ENCODE peak calls at places on chromosomes 7 and 10, in ten cellular contexts. M, E, C, O, G, R, S, J, W and X are unnamed samples.

GRCh38 chr10:92811986-92812385 is 36.3 kb upstream of the EXOC6 start:
- DNase-seq in M (no peak), E (no peak), C (no peak), O (no peak), G (no peak), R (no peak), S (no peak), J (no peak), W (no peak), X (no peak)

GRCh38 chr7:128076831-128077271 is 45.6 kb upstream of the LRRC4 start:
- DNase-seq in M (peak), E (no peak), C (no peak), O (no peak), G (no peak), R (peak), S (peak), J (no peak), W (no peak), X (no peak)

GRCh38 chr10:29150010-29150409 is 138.9 kb upstream of the LYZL1 start:
- DNase-seq in M (peak), E (peak), C (no peak), O (no peak), G (no peak), R (peak), S (peak), J (no peak), W (no peak), X (no peak)

GRCh38 chr7:64997927-64998391 is 7.1 kb upstream of the ZNF117 start:
- DNase-seq in M (peak), E (peak), C (peak), O (no peak), G (no peak), R (peak), S (peak), J (no peak), W (no peak), X (no peak)

GRCh38 chr10:85430991-85431390 is 935.6 kb downstream of the GRID1 start:
- DNase-seq in M (no peak), E (no peak), C (no peak), O (no peak), G (no peak), R (no peak), S (no peak), J (peak), W (no peak), X (no peak)

GRCh38 chr7:35036361-35037171 is 719 bp downstream of the DPY19L1 start:
- DNase-seq in M (peak), E (peak), C (peak), O (peak), G (peak), R (peak), S (peak), J (peak), W (peak), X (peak)

GRCh38 chr7:88522771-88523316 is 216.2 kb upstream of the STEAP4 start:
- DNase-seq in M (no peak), E (no peak), C (no peak), O (no peak), G (no peak), R (no peak), S (no peak), J (no peak), W (no peak), X (no peak)

GRCh38 chr10:8088504-8088903 is 34.0 kb downstream of the GATA3 start:
- DNase-seq in M (no peak), E (no peak), C (no peak), O (no peak), G (no peak), R (no peak), S (no peak), J (no peak), W (no peak), X (no peak)

GRCh38 chr7:18202315-18203045 is 174.8 kb upstream of the PRPS1L1 start:
- DNase-seq in M (no peak), E (no peak), C (no peak), O (no peak), G (no peak), R (no peak), S (no peak), J (no peak), W (no peak), X (no peak)

GRCh38 chr7:155962191-155962967 is 150.1 kb upstream of the SHH start:
- DNase-seq in M (no peak), E (peak), C (peak), O (no peak), G (no peak), R (peak), S (peak), J (peak), W (no peak), X (no peak)

GRCh38 chr10:23338155-23338828 is 6.3 kb downstream of the C10orf67 start:
- DNase-seq in M (peak), E (peak), C (no peak), O (no peak), G (no peak), R (peak), S (no peak), J (peak), W (no peak), X (no peak)

GRCh38 chr7:48938539-48938938 is 14.2 kb downstream of the CDC14C start:
- DNase-seq in M (no peak), E (peak), C (peak), O (no peak), G (no peak), R (no peak), S (no peak), J (no peak), W (no peak), X (no peak)

GRCh38 chr7:51180092-51180491 is 136.5 kb downstream of the COBL start:
- DNase-seq in M (no peak), E (no peak), C (no peak), O (no peak), G (no peak), R (no peak), S (no peak), J (no peak), W (no peak), X (no peak)

GRCh38 chr10:128191847-128192246 is 65.6 kb upstream of the MKI67 start:
- DNase-seq in M (no peak), E (no peak), C (no peak), O (no peak), G (no peak), R (no peak), S (no peak), J (peak), W (no peak), X (no peak)

GRCh38 chr7:67267914-67268313 is 271.3 kb downstream of the TYW1 start:
- DNase-seq in M (no peak), E (no peak), C (peak), O (no peak), G (no peak), R (no peak), S (no peak), J (no peak), W (no peak), X (no peak)

GRCh38 chr10:44186821-44187220 is 198.1 kb downstream of the CXCL12 start:
- DNase-seq in M (no peak), E (no peak), C (no peak), O (no peak), G (no peak), R (no peak), S (no peak), J (no peak), W (no peak), X (no peak)

GRCh38 chr10:103572597-103573321 is 79.3 kb downstream of the NEURL1 start:
- DNase-seq in M (no peak), E (no peak), C (no peak), O (no peak), G (no peak), R (no peak), S (no peak), J (no peak), W (peak), X (no peak)

GRCh38 chr10:79490400-79491081 is 21.8 kb upstream of the EIF5AL1 start:
- DNase-seq in M (no peak), E (peak), C (no peak), O (no peak), G (peak), R (no peak), S (no peak), J (no peak), W (peak), X (no peak)

GRCh38 chr10:36515313-36515712 is 610.1 kb upstream of the ANKRD30A start:
- DNase-seq in M (no peak), E (peak), C (no peak), O (no peak), G (no peak), R (no peak), S (no peak), J (no peak), W (no peak), X (no peak)

GRCh38 chr7:146956853-146957252 is 840.3 kb downstream of the CNTNAP2 start:
- DNase-seq in M (no peak), E (no peak), C (no peak), O (no peak), G (no peak), R (no peak), S (no peak), J (no peak), W (no peak), X (no peak)

GRCh38 chr10:131948501-131948900 is 33.2 kb downstream of the BNIP3 start:
- DNase-seq in M (peak), E (no peak), C (no peak), O (no peak), G (peak), R (no peak), S (no peak), J (no peak), W (no peak), X (no peak)

GRCh38 chr7:29806131-29806792 is at the start of gene WIPF3:
- DNase-seq in M (peak), E (no peak), C (peak), O (peak), G (peak), R (peak), S (peak), J (no peak), W (no peak), X (no peak)

GRCh38 chr10:119489572-119490326 is 52.8 kb downstream of the RGS10 start:
- DNase-seq in M (no peak), E (no peak), C (peak), O (peak), G (no peak), R (peak), S (peak), J (peak), W (peak), X (peak)

GRCh38 chr10:1372212-1372611 is 316.0 kb downstream of the WDR37 start:
- DNase-seq in M (no peak), E (no peak), C (no peak), O (no peak), G (no peak), R (no peak), S (no peak), J (no peak), W (no peak), X (no peak)
- TF ChIP-seq CTCF in M (no peak), E (no peak), C (no peak), O (no peak), G (no peak), R (no peak), S (no peak), J (no peak), W (no peak), X (peak)

GRCh38 chr7:105719395-105719794 is 138.1 kb upstream of the EFCAB10 start:
- DNase-seq in M (no peak), E (no peak), C (no peak), O (no peak), G (no peak), R (no peak), S (no peak), J (no peak), W (no peak), X (no peak)

GRCh38 chr7:105721571-105722104 is 140.3 kb upstream of the EFCAB10 start:
- DNase-seq in M (no peak), E (no peak), C (no peak), O (no peak), G (no peak), R (no peak), S (no peak), J (no peak), W (no peak), X (no peak)

GRCh38 chr7:105718511-105718925 is 137.2 kb upstream of the EFCAB10 start:
- DNase-seq in M (peak), E (no peak), C (no peak), O (no peak), G (no peak), R (peak), S (peak), J (no peak), W (no peak), X (no peak)

GRCh38 chr7:105723582-105723981 is 142.3 kb upstream of the EFCAB10 start:
- DNase-seq in M (no peak), E (no peak), C (no peak), O (no peak), G (no peak), R (no peak), S (no peak), J (no peak), W (no peak), X (no peak)

DNA sequence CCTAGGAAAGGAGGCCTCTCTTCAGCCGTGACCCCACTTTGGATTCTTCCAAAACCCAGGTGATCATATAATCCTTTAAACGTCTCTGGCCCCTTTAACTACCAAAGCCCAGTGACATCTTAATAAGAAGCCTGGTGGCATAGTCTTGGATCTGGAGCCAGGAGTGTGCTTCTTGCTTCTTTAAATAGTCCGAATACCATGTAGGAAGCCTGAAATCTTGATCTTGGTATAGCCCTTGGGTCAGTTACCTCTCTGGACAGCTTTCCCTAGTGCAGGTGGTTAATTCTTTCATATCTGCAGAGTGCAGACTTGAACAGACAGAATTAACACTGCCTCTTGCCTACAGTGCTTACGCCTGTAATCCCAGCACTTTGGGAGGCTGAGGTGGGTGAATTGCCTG is 138.6 kb upstream of the EFCAB10 start:
- DNase-seq in M (no peak), E (no peak), C (no peak), O (no peak), G (no peak), R (no peak), S (no peak), J (no peak), W (no peak), X (no peak)
- TF ChIP-seq CTCF in M (no peak), E (no peak), C (no peak), O (no peak), G (no peak), R (no peak), S (no peak), J (no peak), W (no peak), X (no peak)

GRCh38 chr7:77290425-77290824 is 90.8 kb upstream of the FGL2 start:
- DNase-seq in M (no peak), E (no peak), C (no peak), O (no peak), G (no peak), R (no peak), S (no peak), J (no peak), W (no peak), X (no peak)

GRCh38 chr7:77295549-77295948 is 95.9 kb upstream of the FGL2 start:
- DNase-seq in M (no peak), E (no peak), C (no peak), O (no peak), G (no peak), R (no peak), S (no peak), J (no peak), W (no peak), X (no peak)

GRCh38 chr7:77288676-77289320 is 89.2 kb upstream of the FGL2 start:
- DNase-seq in M (no peak), E (no peak), C (no peak), O (no peak), G (no peak), R (no peak), S (no peak), J (no peak), W (no peak), X (no peak)

GRCh38 chr7:77289387-77289786 is 89.8 kb upstream of the FGL2 start:
- DNase-seq in M (no peak), E (no peak), C (no peak), O (no peak), G (no peak), R (no peak), S (no peak), J (no peak), W (no peak), X (no peak)

DNA sequence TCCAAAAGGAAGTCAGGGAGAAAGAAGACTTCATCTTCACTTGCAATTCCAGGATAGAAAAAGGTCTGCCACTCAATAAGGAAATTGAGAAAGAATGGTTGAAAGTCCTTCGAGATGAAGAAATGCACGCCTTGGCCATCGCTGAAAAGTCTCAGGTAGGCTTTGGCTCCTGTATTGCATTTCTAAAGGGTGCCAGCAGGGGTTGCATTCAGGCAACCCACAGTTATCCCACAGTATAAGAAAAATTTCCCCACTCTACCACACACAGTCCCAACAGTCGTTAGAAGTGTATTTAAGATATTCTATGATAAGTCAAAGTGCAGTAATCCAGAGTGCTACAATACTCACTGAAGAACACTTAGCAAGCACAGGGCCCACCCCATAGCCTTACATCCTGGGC is 93.4 kb upstream of the FGL2 start:
- DNase-seq in M (no peak), E (no peak), C (no peak), O (no peak), G (no peak), R (no peak), S (no peak), J (no peak), W (no peak), X (no peak)
- TF ChIP-seq CTCF in M (no peak), E (no peak), C (no peak), O (peak), G (no peak), R (no peak), S (no peak), J (no peak), W (no peak), X (no peak)

GRCh38 chr7:6106140-6106904 is 75.1 kb downstream of the ANKRD61 start:
- DNase-seq in M (peak), E (peak), C (no peak), O (no peak), G (no peak), R (peak), S (no peak), J (peak), W (no peak), X (no peak)
- TF ChIP-seq CTCF in M (no peak), E (no peak), C (peak), O (no peak), G (peak), R (no peak), S (no peak), J (peak), W (no peak), X (no peak)

GRCh38 chr10:75857269-75857846 is 425.9 kb downstream of the LRMDA start:
- DNase-seq in M (no peak), E (no peak), C (no peak), O (no peak), G (no peak), R (no peak), S (no peak), J (no peak), W (no peak), X (no peak)

GRCh38 chr10:75851946-75852345 is 420.5 kb downstream of the LRMDA start:
- DNase-seq in M (no peak), E (no peak), C (no peak), O (no peak), G (no peak), R (no peak), S (no peak), J (no peak), W (no peak), X (no peak)

GRCh38 chr10:75858357-75858756 is 426.9 kb downstream of the LRMDA start:
- DNase-seq in M (no peak), E (no peak), C (no peak), O (no peak), G (no peak), R (no peak), S (no peak), J (no peak), W (no peak), X (no peak)

GRCh38 chr10:75857896-75858295 is 426.5 kb downstream of the LRMDA start:
- DNase-seq in M (no peak), E (no peak), C (no peak), O (no peak), G (no peak), R (no peak), S (no peak), J (no peak), W (no peak), X (no peak)

DNA sequence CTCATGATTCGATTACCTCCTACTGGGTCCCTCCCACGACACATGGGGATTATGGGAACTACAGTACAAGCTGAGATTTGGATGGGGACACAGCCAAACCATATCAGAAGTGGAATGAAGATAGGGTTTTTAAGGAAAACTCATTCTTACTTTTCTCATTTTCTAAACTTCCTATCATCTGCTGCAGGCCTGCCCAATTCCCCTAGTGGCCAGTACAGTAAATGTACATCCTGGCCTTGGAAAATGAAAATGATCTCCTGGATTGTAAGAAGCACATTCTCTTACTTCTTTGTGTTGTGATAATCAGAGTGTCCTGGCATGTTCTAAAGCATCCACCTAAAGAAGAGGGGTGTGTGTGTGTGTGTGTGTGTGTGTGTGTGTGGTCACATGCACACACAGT is 421.7 kb downstream of the LRMDA start:
- DNase-seq in M (no peak), E (no peak), C (no peak), O (no peak), G (no peak), R (no peak), S (no peak), J (peak), W (no peak), X (no peak)
- TF ChIP-seq CTCF in M (peak), E (peak), C (peak), O (peak), G (no peak), R (peak), S (no peak), J (peak), W (no peak), X (peak)

GRCh38 chr7:140348161-140348849 is 50.0 kb downstream of the SLC37A3 start:
- DNase-seq in M (no peak), E (peak), C (no peak), O (no peak), G (no peak), R (no peak), S (no peak), J (no peak), W (peak), X (no peak)

GRCh38 chr7:140345426-140345825 is 52.9 kb downstream of the SLC37A3 start:
- DNase-seq in M (no peak), E (no peak), C (no peak), O (no peak), G (no peak), R (no peak), S (no peak), J (no peak), W (no peak), X (no peak)

GRCh38 chr7:140347218-140347617 is 51.1 kb downstream of the SLC37A3 start:
- DNase-seq in M (no peak), E (no peak), C (no peak), O (no peak), G (no peak), R (no peak), S (no peak), J (no peak), W (no peak), X (no peak)

GRCh38 chr7:140342732-140343514 is 55.4 kb downstream of the SLC37A3 start:
- DNase-seq in M (peak), E (peak), C (no peak), O (peak), G (no peak), R (peak), S (peak), J (peak), W (no peak), X (no peak)
- TF ChIP-seq CTCF in M (no peak), E (peak), C (no peak), O (no peak), G (no peak), R (no peak), S (peak), J (peak), W (peak), X (peak)

GRCh38 chr10:33161550-33162247 is 172.8 kb downstream of the NRP1 start:
- DNase-seq in M (no peak), E (no peak), C (no peak), O (no peak), G (no peak), R (no peak), S (no peak), J (no peak), W (no peak), X (no peak)

GRCh38 chr10:33165911-33166310 is 168.6 kb downstream of the NRP1 start:
- DNase-seq in M (no peak), E (no peak), C (no peak), O (no peak), G (no peak), R (no peak), S (no peak), J (no peak), W (no peak), X (no peak)

GRCh38 chr10:33160151-33160550 is 174.3 kb downstream of the NRP1 start:
- DNase-seq in M (no peak), E (no peak), C (no peak), O (no peak), G (no peak), R (no peak), S (no peak), J (no peak), W (no peak), X (no peak)

GRCh38 chr10:33163941-33164824 is 170.3 kb downstream of the NRP1 start:
- DNase-seq in M (no peak), E (peak), C (no peak), O (no peak), G (no peak), R (peak), S (no peak), J (peak), W (no peak), X (no peak)

DNA sequence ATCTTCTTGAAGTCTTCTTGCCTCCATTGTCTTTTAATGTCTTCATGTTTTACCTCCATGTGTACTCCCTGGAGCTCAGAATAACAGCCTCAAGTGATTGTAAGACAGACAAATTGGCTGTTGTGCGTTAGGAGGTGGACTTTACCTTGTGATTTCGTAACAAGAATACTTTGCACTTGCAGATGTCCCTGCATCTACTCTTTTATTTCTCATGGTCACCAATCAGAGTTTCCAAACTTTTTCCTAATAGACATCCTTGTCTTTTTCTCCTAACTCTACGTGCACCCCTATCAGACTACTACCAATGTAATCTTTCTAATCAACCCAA is 172.3 kb downstream of the NRP1 start:
- DNase-seq in M (no peak), E (no peak), C (no peak), O (no peak), G (no peak), R (no peak), S (no peak), J (no peak), W (no peak), X (no peak)
- TF ChIP-seq CTCF in M (no peak), E (no peak), C (no peak), O (no peak), G (no peak), R (no peak), S (no peak), J (no peak), W (no peak), X (no peak)